ENCODE peak calls at places on chromosomes 12 and 14, in ten cellular contexts. One of them, this sample, is unnamed.

GRCh38 chr12:49098035-49098451 is 3.4 kb upstream of the DHH start:
- DNase-seq in fibroblast of lung: peak
- DNase-seq in activated naive CD8-positive, alpha-beta T cell treated with anti-CD3 and anti-CD28 coated beads for 36 hours: peak
- DNase-seq in activated T-cell treated with anti-CD3 and anti-CD28 coated beads for 1 hour: peak
- DNase-seq in adipocyte: peak
- DNase-seq in WTC11: peak
- DNase-seq in iris pigment epithelial cell: peak
- DNase-seq in caudate nucleus: no peak
- DNase-seq in H4: no peak
- DNase-seq in H54: no peak
- DNase-seq in this sample: peak

GRCh38 chr12:106181416-106182114 is 42.8 kb upstream of the NUAK1 start:
- DNase-seq in iris pigment epithelial cell: no peak
- DNase-seq in fibroblast of lung: no peak
- DNase-seq in caudate nucleus: no peak
- DNase-seq in WTC11: no peak
- DNase-seq in H4: no peak
- DNase-seq in activated T-cell treated with anti-CD3 and anti-CD28 coated beads for 1 hour: no peak
- DNase-seq in adipocyte: no peak
- DNase-seq in activated naive CD8-positive, alpha-beta T cell treated with anti-CD3 and anti-CD28 coated beads for 36 hours: no peak
- DNase-seq in H54: no peak
- DNase-seq in this sample: no peak

GRCh38 chr12:52260351-52261210 is 13.9 kb upstream of the KRT86 start:
- DNase-seq in adipocyte: peak
- DNase-seq in caudate nucleus: no peak
- DNase-seq in activated T-cell treated with anti-CD3 and anti-CD28 coated beads for 1 hour: no peak
- DNase-seq in activated naive CD8-positive, alpha-beta T cell treated with anti-CD3 and anti-CD28 coated beads for 36 hours: no peak
- DNase-seq in iris pigment epithelial cell: peak
- DNase-seq in H54: no peak
- DNase-seq in fibroblast of lung: peak
- DNase-seq in H4: peak
- DNase-seq in WTC11: no peak
- DNase-seq in this sample: no peak

GRCh38 chr14:78567343-78567742 is 397.2 kb downstream of the NRXN3 start:
- DNase-seq in fibroblast of lung: peak
- DNase-seq in caudate nucleus: no peak
- DNase-seq in iris pigment epithelial cell: no peak
- DNase-seq in H54: no peak
- DNase-seq in adipocyte: no peak
- DNase-seq in H4: peak
- DNase-seq in WTC11: no peak
- DNase-seq in activated naive CD8-positive, alpha-beta T cell treated with anti-CD3 and anti-CD28 coated beads for 36 hours: no peak
- DNase-seq in activated T-cell treated with anti-CD3 and anti-CD28 coated beads for 1 hour: no peak
- DNase-seq in this sample: no peak

GRCh38 chr14:29681308-29681707 is 246.3 kb downstream of the PRKD1 start:
- DNase-seq in iris pigment epithelial cell: no peak
- DNase-seq in activated T-cell treated with anti-CD3 and anti-CD28 coated beads for 1 hour: no peak
- DNase-seq in H54: no peak
- DNase-seq in caudate nucleus: no peak
- DNase-seq in activated naive CD8-positive, alpha-beta T cell treated with anti-CD3 and anti-CD28 coated beads for 36 hours: no peak
- DNase-seq in fibroblast of lung: no peak
- DNase-seq in adipocyte: no peak
- DNase-seq in WTC11: no peak
- DNase-seq in H4: no peak
- DNase-seq in this sample: peak

GRCh38 chr14:100039903-100040302 is 25.3 kb upstream of the EVL start:
- DNase-seq in caudate nucleus: no peak
- DNase-seq in WTC11: no peak
- DNase-seq in iris pigment epithelial cell: no peak
- DNase-seq in H4: no peak
- DNase-seq in activated T-cell treated with anti-CD3 and anti-CD28 coated beads for 1 hour: no peak
- DNase-seq in fibroblast of lung: no peak
- DNase-seq in activated naive CD8-positive, alpha-beta T cell treated with anti-CD3 and anti-CD28 coated beads for 36 hours: no peak
- DNase-seq in H54: no peak
- DNase-seq in adipocyte: no peak
- DNase-seq in this sample: no peak

GRCh38 chr12:94560416-94561221 is 89.7 kb downstream of the TMCC3 start:
- DNase-seq in caudate nucleus: peak
- DNase-seq in activated T-cell treated with anti-CD3 and anti-CD28 coated beads for 1 hour: no peak
- DNase-seq in WTC11: peak
- DNase-seq in H4: peak
- DNase-seq in H54: peak
- DNase-seq in activated naive CD8-positive, alpha-beta T cell treated with anti-CD3 and anti-CD28 coated beads for 36 hours: no peak
- DNase-seq in iris pigment epithelial cell: peak
- DNase-seq in fibroblast of lung: peak
- DNase-seq in adipocyte: peak
- DNase-seq in this sample: peak

GRCh38 chr12:5047729-5048128 is 4.0 kb downstream of the KCNA5 start:
- DNase-seq in activated T-cell treated with anti-CD3 and anti-CD28 coated beads for 1 hour: no peak
- DNase-seq in iris pigment epithelial cell: no peak
- DNase-seq in H4: no peak
- DNase-seq in caudate nucleus: no peak
- DNase-seq in fibroblast of lung: no peak
- DNase-seq in activated naive CD8-positive, alpha-beta T cell treated with anti-CD3 and anti-CD28 coated beads for 36 hours: no peak
- DNase-seq in adipocyte: no peak
- DNase-seq in WTC11: no peak
- DNase-seq in H54: no peak
- DNase-seq in this sample: no peak

GRCh38 chr14:69313176-69313575 is 53.2 kb downstream of the GALNT16 start:
- DNase-seq in adipocyte: no peak
- DNase-seq in WTC11: peak
- DNase-seq in iris pigment epithelial cell: no peak
- DNase-seq in caudate nucleus: no peak
- DNase-seq in H4: no peak
- DNase-seq in activated T-cell treated with anti-CD3 and anti-CD28 coated beads for 1 hour: no peak
- DNase-seq in fibroblast of lung: peak
- DNase-seq in H54: no peak
- DNase-seq in activated naive CD8-positive, alpha-beta T cell treated with anti-CD3 and anti-CD28 coated beads for 36 hours: no peak
- DNase-seq in this sample: no peak

GRCh38 chr12:24681570-24681969 is 267.3 kb downstream of the BCAT1 start:
- DNase-seq in activated T-cell treated with anti-CD3 and anti-CD28 coated beads for 1 hour: no peak
- DNase-seq in iris pigment epithelial cell: no peak
- DNase-seq in activated naive CD8-positive, alpha-beta T cell treated with anti-CD3 and anti-CD28 coated beads for 36 hours: no peak
- DNase-seq in WTC11: no peak
- DNase-seq in adipocyte: no peak
- DNase-seq in caudate nucleus: no peak
- DNase-seq in H54: no peak
- DNase-seq in fibroblast of lung: no peak
- DNase-seq in H4: no peak
- DNase-seq in this sample: no peak

GRCh38 chr12:124679533-124680371 is 112.3 kb upstream of the NCOR2 start:
- DNase-seq in adipocyte: no peak
- DNase-seq in activated T-cell treated with anti-CD3 and anti-CD28 coated beads for 1 hour: no peak
- DNase-seq in iris pigment epithelial cell: no peak
- DNase-seq in H4: no peak
- DNase-seq in H54: no peak
- DNase-seq in WTC11: no peak
- DNase-seq in fibroblast of lung: no peak
- DNase-seq in activated naive CD8-positive, alpha-beta T cell treated with anti-CD3 and anti-CD28 coated beads for 36 hours: no peak
- DNase-seq in caudate nucleus: peak
- DNase-seq in this sample: no peak

GRCh38 chr12:103964805-103965204 is 867 bp upstream of the TDG start:
- DNase-seq in caudate nucleus: no peak
- DNase-seq in iris pigment epithelial cell: no peak
- DNase-seq in WTC11: no peak
- DNase-seq in adipocyte: no peak
- DNase-seq in H54: no peak
- DNase-seq in H4: no peak
- DNase-seq in activated naive CD8-positive, alpha-beta T cell treated with anti-CD3 and anti-CD28 coated beads for 36 hours: no peak
- DNase-seq in fibroblast of lung: no peak
- DNase-seq in activated T-cell treated with anti-CD3 and anti-CD28 coated beads for 1 hour: no peak
- DNase-seq in this sample: no peak

This sample was measured in cardiac fibroblast.